ENCODE peak calls at places on chromosomes 12 and 14, in seven cellular contexts. X, Z, H, U, T, P and M are unnamed samples.

GRCh38 chr12:2924019-2924418 is 33.3 kb downstream of the TULP3 start:
- DNase-seq in U (peak; percentile 51), X (no peak), P (no peak), H (no peak), Z (no peak), T (no peak), M (no peak)

GRCh38 chr14:48973136-48973535 is 613.0 kb downstream of the RPS29 start:
- DNase-seq in T (no peak), X (no peak), U (peak; percentile 16), H (no peak), P (no peak), Z (no peak), M (no peak)

GRCh38 chr14:66634876-66635275 is 126.9 kb downstream of the GPHN start:
- DNase-seq in Z (no peak), U (no peak), H (no peak), T (no peak), P (no peak), X (no peak), M (no peak)

GRCh38 chr12:879641-880040 is 69.9 kb downstream of the RAD52 start:
- DNase-seq in Z (no peak), T (no peak), P (no peak), U (peak; percentile 74), H (no peak), X (no peak), M (no peak)

GRCh38 chr12:45130881-45131281 is 80.0 kb upstream of the DBX2 start:
- DNase-seq in T (no peak), Z (peak; percentile 67), H (no peak), X (peak; percentile 8), P (peak; percentile 56), U (peak; percentile 67), M (peak; percentile 72)

GRCh38 chr12:99984271-99985128 is at the start of gene ANKS1B:
- DNase-seq in T (peak; percentile 79), X (no peak), Z (peak; percentile 20), P (no peak), H (peak; percentile 83), U (peak; percentile 63), M (no peak)

GRCh38 chr14:21498540-21499526 is 12.3 kb downstream of the METTL3 start:
- DNase-seq in X (no peak), U (peak; percentile 80), Z (peak; percentile 57), T (no peak), H (no peak), P (peak; percentile 32), M (peak; percentile 54)

GRCh38 chr12:26846419-26846818 is 13.4 kb upstream of the ITPR2 start:
- DNase-seq in T (no peak), P (no peak), H (no peak), X (no peak), U (no peak), Z (no peak), M (peak; percentile 58)

GRCh38 chr12:95733156-95733825 is 57.3 kb downstream of the NTN4 start:
- DNase-seq in T (no peak), P (peak; percentile 32), H (no peak), U (peak; percentile 86), X (peak; percentile 59), Z (no peak), M (no peak)

GRCh38 chr12:26633591-26634210 is 199.3 kb downstream of the ITPR2 start:
- DNase-seq in P (peak; percentile 66), X (no peak), T (no peak), U (peak; percentile 78), H (no peak), Z (no peak), M (no peak)

GRCh38 chr12:14756331-14757143 is 46.7 kb downstream of the WBP11 start:
- DNase-seq in X (no peak), P (no peak), Z (no peak), T (no peak), U (no peak), H (no peak), M (no peak)

GRCh38 chr12:64685076-64685475 is 74.1 kb downstream of the GNS start:
- DNase-seq in T (no peak), P (no peak), X (no peak), U (no peak), H (no peak), Z (no peak), M (no peak)

GRCh38 chr12:2553388-2554126 is 241.2 kb upstream of the FKBP4 start:
- DNase-seq in X (no peak), P (no peak), T (no peak), H (peak; percentile 10), Z (no peak), U (no peak), M (no peak)

GRCh38 chr14:81311128-81311527 is 89.0 kb downstream of the STON2 start:
- DNase-seq in T (no peak), Z (no peak), X (no peak), U (no peak), P (no peak), H (no peak), M (no peak)

GRCh38 chr14:101858791-101859537 is 97.5 kb downstream of the PPP2R5C start:
- DNase-seq in Z (no peak), U (no peak), X (no peak), H (no peak), T (no peak), P (no peak), M (no peak)

GRCh38 chr14:101861464-101861863 is 100.0 kb downstream of the PPP2R5C start:
- DNase-seq in P (no peak), Z (no peak), X (no peak), H (no peak), T (no peak), U (no peak), M (no peak)

GRCh38 chr14:101862177-101862576 is 100.7 kb downstream of the PPP2R5C start:
- DNase-seq in P (no peak), Z (no peak), H (no peak), T (no peak), U (peak; percentile 80), X (no peak), M (no peak)

GRCh38 chr14:101859538-101859902 is 98.0 kb downstream of the PPP2R5C start:
- DNase-seq in H (no peak), Z (no peak), T (no peak), U (no peak), X (no peak), P (no peak), M (no peak)

GRCh38 chr14:101859916-101860315 is 98.4 kb downstream of the PPP2R5C start:
- DNase-seq in Z (no peak), H (no peak), P (no peak), U (no peak), X (no peak), T (no peak), M (no peak)
- H3K4me3 ChIP-seq in Z (no peak overlapping the region), H (no peak overlapping the region), P (no peak overlapping the region), U (no peak overlapping the region), X (no peak overlapping the region), T (no peak overlapping the region), M (no peak overlapping the region)

GRCh38 chr14:35807131-35807961 is 1.7 kb downstream of the RALGAPA1 start:
- DNase-seq in Z (no peak), U (peak; percentile 4), X (no peak), H (no peak), T (no peak), P (no peak), M (no peak)
- H3K4me3 ChIP-seq in Z (peak overlapping the region; percentile 79), U (peak overlapping the region; percentile 87), X (peak overlapping the region; percentile 83), H (peak overlapping the region; percentile 77), T (peak overlapping the region; percentile 74), P (peak overlapping the region; percentile 75), M (no peak overlapping the region)

DNA sequence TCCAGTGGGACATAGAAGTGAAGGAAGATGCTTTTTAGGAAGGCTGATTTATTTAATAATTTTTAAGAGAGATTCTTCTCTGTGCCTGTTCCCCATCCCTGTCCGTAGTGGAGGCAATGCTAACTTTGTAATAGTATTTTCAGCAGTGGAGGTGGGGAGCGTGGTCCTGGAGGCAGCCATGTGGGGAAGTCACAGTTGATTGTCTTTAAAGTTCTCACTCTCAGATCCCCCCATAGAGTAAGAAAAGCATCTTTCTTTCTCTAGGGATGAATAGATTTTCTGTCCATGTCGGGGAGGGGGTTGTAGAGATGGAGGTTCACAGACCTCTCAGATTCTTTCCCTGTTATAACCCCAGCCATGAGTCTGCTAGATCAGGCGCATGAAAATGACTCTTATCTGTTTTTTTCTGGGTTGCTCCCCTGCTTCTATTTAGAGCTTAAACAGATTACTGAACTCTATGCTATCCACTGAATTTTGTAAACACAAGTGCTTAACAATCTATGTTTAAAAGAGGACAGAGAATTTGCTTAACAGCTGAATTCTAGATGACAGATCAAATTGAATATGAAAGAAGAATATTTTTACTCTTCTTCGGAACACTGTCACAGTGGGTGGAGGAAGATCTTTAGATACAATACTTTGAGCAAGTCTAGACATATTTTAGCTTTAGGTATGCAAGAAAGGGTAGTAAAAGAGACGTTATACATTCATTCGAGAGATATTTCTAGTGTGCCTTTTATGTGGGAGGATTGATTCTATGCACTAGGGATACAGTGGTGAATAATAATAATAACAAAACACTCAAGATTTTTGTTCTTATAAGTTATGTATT is 25.4 kb downstream of the TMEM117 start:
- DNase-seq in U (no peak), T (no peak), P (no peak), X (no peak), H (no peak), Z (no peak), M (no peak)
- H3K4me3 ChIP-seq in U (no peak overlapping the region), T (no peak overlapping the region), P (no peak overlapping the region), X (no peak overlapping the region), H (no peak overlapping the region), Z (no peak overlapping the region), M (no peak overlapping the region)

GRCh38 chr12:6822461-6823135 is 977 bp downstream of the GPR162 start:
- DNase-seq in P (no peak), X (no peak), T (no peak), H (no peak), Z (no peak), U (no peak), M (no peak)
- H3K4me3 ChIP-seq in P (peak overlapping the region; percentile 43), X (no peak overlapping the region), T (peak overlapping the region; percentile 78), H (peak overlapping the region; percentile 51), Z (no peak overlapping the region), U (no peak overlapping the region), M (no peak overlapping the region)

GRCh38 chr12:85559127-85559526 is 277.1 kb downstream of the RASSF9 start:
- DNase-seq in H (no peak), T (no peak), P (no peak), Z (no peak), X (no peak), U (no peak), M (no peak)

GRCh38 chr12:85562765-85563164 is 273.4 kb downstream of the RASSF9 start:
- DNase-seq in P (no peak), U (no peak), Z (no peak), T (no peak), H (no peak), X (no peak), M (no peak)

GRCh38 chr12:85558684-85559083 is 277.5 kb downstream of the RASSF9 start:
- DNase-seq in U (no peak), Z (no peak), H (no peak), X (no peak), T (no peak), P (no peak), M (no peak)

GRCh38 chr12:85557850-85558249 is 277.8 kb downstream of the ALX1 start:
- DNase-seq in T (no peak), U (no peak), Z (no peak), P (no peak), X (no peak), H (no peak), M (no peak)

DNA sequence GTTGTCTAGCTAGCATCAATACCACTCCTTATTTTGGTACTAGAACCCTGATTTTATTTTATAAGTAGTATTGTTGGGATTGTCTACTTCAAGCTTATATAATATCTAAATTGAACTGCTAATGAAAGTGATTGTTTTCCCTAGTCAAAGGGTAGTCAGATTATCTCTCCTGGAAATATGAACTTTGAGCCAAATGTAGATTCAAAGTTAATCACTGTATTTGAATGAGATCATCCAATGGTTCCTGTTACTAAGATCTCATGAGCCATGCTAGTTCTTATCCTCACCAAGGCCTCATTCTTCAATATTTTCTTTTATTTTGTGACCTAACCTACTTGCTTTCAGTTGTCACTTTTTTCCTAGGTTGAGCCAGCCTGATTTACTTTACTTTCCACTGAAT is 276.7 kb downstream of the RASSF9 start:
- DNase-seq in T (no peak), Z (no peak), H (no peak), X (no peak), P (no peak), U (peak; percentile 20), M (no peak)
- H3K4me3 ChIP-seq in T (no peak overlapping the region), Z (no peak overlapping the region), H (no peak overlapping the region), X (no peak overlapping the region), P (no peak overlapping the region), U (no peak overlapping the region), M (no peak overlapping the region)